ENCODE peak calls at places on chromosomes 11 and 22, in ten cellular contexts. W is NB4, K is transverse colon, V is sigmoid colon, P is esophagus squamous epithelium, Y is body of pancreas, C is upper lobe of left lung, A is stomach, U is IMR-90, M is K562. T is an unnamed sample.

GRCh38 chr11:112343368-112344039 is 82.8 kb upstream of the PLET1 start:
- DNase-seq in W (no peak), K (no peak), V (no peak), P (no peak), Y (no peak), C (no peak), A (no peak), U (peak), M (no peak), T (no peak)

GRCh38 chr22:36858966-36859365 is 1.8 kb upstream of the NCF4 start:
- DNase-seq in W (no peak), K (no peak), V (no peak), P (no peak), Y (no peak), C (no peak), A (no peak), U (no peak), M (no peak), T (no peak)

GRCh38 chr11:35009191-35009940 is 92.9 kb downstream of the PDHX start:
- DNase-seq in W (no peak), K (peak), V (no peak), P (no peak), Y (peak), C (no peak), A (no peak), U (peak), M (no peak), T (no peak)

GRCh38 chr11:14358729-14359439 is at the start of gene RRAS2:
- DNase-seq in W (peak), K (peak), V (peak), P (no peak), Y (peak), C (peak), A (peak), U (peak), M (peak), T (peak)

GRCh38 chr11:12539570-12539969 is 134.7 kb upstream of the TEAD1 start:
- DNase-seq in W (no peak), K (no peak), V (no peak), P (no peak), Y (no peak), C (no peak), A (no peak), U (peak), M (no peak), T (no peak)

GRCh38 chr11:67062526-67063373 is 6.1 kb downstream of the RHOD start:
- DNase-seq in W (no peak), K (no peak), V (no peak), P (no peak), Y (no peak), C (no peak), A (peak), U (no peak), M (no peak), T (no peak)

GRCh38 chr11:45919806-45920530 is 2.3 kb upstream of the PEX16 start:
- DNase-seq in W (no peak), K (no peak), V (peak), P (no peak), Y (peak), C (no peak), A (peak), U (no peak), M (no peak), T (no peak)

GRCh38 chr11:124799384-124800225 is 601 bp downstream of the MSANTD2 start:
- DNase-seq in W (peak), K (peak), V (peak), P (no peak), Y (peak), C (peak), A (peak), U (peak), M (peak), T (peak)

GRCh38 chr22:29291215-29291614 is 15.2 kb upstream of the GAS2L1 start:
- DNase-seq in W (no peak), K (no peak), V (no peak), P (no peak), Y (no peak), C (no peak), A (no peak), U (no peak), M (no peak), T (no peak)

GRCh38 chr11:88618716-88619462 is 281.4 kb upstream of the CTSC start:
- DNase-seq in W (no peak), K (no peak), V (no peak), P (no peak), Y (no peak), C (no peak), A (no peak), U (no peak), M (no peak), T (no peak)

GRCh38 chr11:3799883-3800282 is 2.5 kb upstream of the NUP98 start:
- DNase-seq in W (no peak), K (no peak), V (no peak), P (no peak), Y (no peak), C (no peak), A (no peak), U (no peak), M (no peak), T (peak)

GRCh38 chr22:20412474-20413216 is 18.7 kb downstream of the ZNF74 start:
- DNase-seq in W (no peak), K (no peak), V (peak), P (no peak), Y (no peak), C (no peak), A (no peak), U (no peak), M (no peak), T (peak)

GRCh38 chr11:117985953-117986887 is at the start of gene IL10RA:
- DNase-seq in W (peak), K (peak), V (peak), P (peak), Y (peak), C (peak), A (peak), U (peak), M (peak), T (peak)

GRCh38 chr11:126076641-126077040 is 14.0 kb upstream of the CDON start:
- DNase-seq in W (no peak), K (no peak), V (no peak), P (no peak), Y (no peak), C (no peak), A (no peak), U (no peak), M (no peak), T (no peak)

GRCh38 chr11:77559686-77560425 is 29.9 kb upstream of the AQP11 start:
- DNase-seq in W (peak), K (no peak), V (no peak), P (no peak), Y (no peak), C (no peak), A (no peak), U (peak), M (no peak), T (peak)

GRCh38 chr11:63818609-63819008 is 5.4 kb downstream of the SPINDOC start:
- DNase-seq in W (no peak), K (no peak), V (no peak), P (no peak), Y (no peak), C (peak), A (no peak), U (no peak), M (no peak), T (no peak)

GRCh38 chr11:118641463-118642019 is 34.1 kb downstream of the PHLDB1 start:
- DNase-seq in W (no peak), K (peak), V (no peak), P (no peak), Y (peak), C (peak), A (peak), U (no peak), M (no peak), T (no peak)

GRCh38 chr11:131991606-131992005 is 621.2 kb downstream of the NTM start:
- DNase-seq in W (no peak), K (no peak), V (no peak), P (no peak), Y (no peak), C (no peak), A (no peak), U (no peak), M (no peak), T (no peak)

GRCh38 chr11:120336641-120337132 is 474 bp downstream of the ARHGEF12 start:
- DNase-seq in W (no peak), K (peak), V (peak), P (no peak), Y (no peak), C (peak), A (no peak), U (peak), M (peak), T (peak)

GRCh38 chr11:130574740-130575139 is 126.3 kb downstream of the ADAMTS15 start:
- DNase-seq in W (no peak), K (no peak), V (no peak), P (no peak), Y (no peak), C (no peak), A (no peak), U (no peak), M (no peak), T (no peak)

GRCh38 chr22:46159777-46160176 is 9.5 kb downstream of the PPARA start:
- DNase-seq in W (no peak), K (no peak), V (no peak), P (no peak), Y (no peak), C (no peak), A (peak), U (no peak), M (no peak), T (no peak)

GRCh38 chr11:78343303-78343702 is 74.3 kb downstream of the GAB2 start:
- DNase-seq in W (no peak), K (no peak), V (no peak), P (no peak), Y (no peak), C (no peak), A (no peak), U (no peak), M (no peak), T (no peak)

GRCh38 chr11:5196731-5197130 is 3.8 kb downstream of the OR51V1 start:
- DNase-seq in W (no peak), K (no peak), V (no peak), P (no peak), Y (no peak), C (no peak), A (no peak), U (peak), M (no peak), T (no peak)

GRCh38 chr22:38025514-38025913 is 31.7 kb upstream of the PICK1 start:
- DNase-seq in W (no peak), K (no peak), V (no peak), P (no peak), Y (no peak), C (no peak), A (no peak), U (no peak), M (no peak), T (no peak)

GRCh38 chr11:118597556-118597955 is 9.9 kb upstream of the PHLDB1 start:
- DNase-seq in W (no peak), K (no peak), V (peak), P (no peak), Y (no peak), C (no peak), A (peak), U (no peak), M (no peak), T (no peak)

GRCh38 chr11:27497284-27497866 is 9.2 kb downstream of the LIN7C start:
- DNase-seq in W (peak), K (no peak), V (no peak), P (no peak), Y (no peak), C (no peak), A (no peak), U (peak), M (peak), T (no peak)

GRCh38 chr22:24592846-24593809 is at the start of gene LRRC75B:
- DNase-seq in W (peak), K (peak), V (peak), P (no peak), Y (peak), C (peak), A (peak), U (peak), M (peak), T (peak)

GRCh38 chr11:95565692-95566091 is 223.9 kb downstream of the FAM76B start:
- DNase-seq in W (no peak), K (no peak), V (no peak), P (no peak), Y (no peak), C (no peak), A (no peak), U (no peak), M (no peak), T (no peak)

GRCh38 chr22:46641829-46642266 is 21.7 kb downstream of the GRAMD4 start:
- DNase-seq in W (no peak), K (no peak), V (peak), P (no peak), Y (no peak), C (no peak), A (no peak), U (peak), M (no peak), T (no peak)

GRCh38 chr11:60772666-60773065 is 12.5 kb upstream of the MS4A10 start:
- DNase-seq in W (no peak), K (no peak), V (no peak), P (no peak), Y (no peak), C (no peak), A (no peak), U (no peak), M (no peak), T (no peak)

GRCh38 chr11:66815646-66816045 is 27.6 kb upstream of the RCE1 start:
- DNase-seq in W (no peak), K (no peak), V (no peak), P (no peak), Y (no peak), C (no peak), A (no peak), U (peak), M (no peak), T (no peak)

GRCh38 chr11:34680206-34680605 is 59.3 kb downstream of the EHF start:
- DNase-seq in W (no peak), K (no peak), V (no peak), P (no peak), Y (no peak), C (no peak), A (no peak), U (peak), M (no peak), T (no peak)

GRCh38 chr11:119015054-119015611 is 3.0 kb downstream of the RPS25 start:
- DNase-seq in W (no peak), K (no peak), V (peak), P (no peak), Y (no peak), C (no peak), A (no peak), U (no peak), M (peak), T (no peak)

GRCh38 chr11:34639545-34639944 is 18.7 kb downstream of the EHF start:
- DNase-seq in W (no peak), K (peak), V (no peak), P (no peak), Y (no peak), C (no peak), A (no peak), U (no peak), M (no peak), T (no peak)

GRCh38 chr11:98099371-98099770 is 921.4 kb upstream of the CNTN5 start:
- DNase-seq in W (no peak), K (no peak), V (no peak), P (no peak), Y (no peak), C (no peak), A (no peak), U (no peak), M (no peak), T (no peak)

DNA sequence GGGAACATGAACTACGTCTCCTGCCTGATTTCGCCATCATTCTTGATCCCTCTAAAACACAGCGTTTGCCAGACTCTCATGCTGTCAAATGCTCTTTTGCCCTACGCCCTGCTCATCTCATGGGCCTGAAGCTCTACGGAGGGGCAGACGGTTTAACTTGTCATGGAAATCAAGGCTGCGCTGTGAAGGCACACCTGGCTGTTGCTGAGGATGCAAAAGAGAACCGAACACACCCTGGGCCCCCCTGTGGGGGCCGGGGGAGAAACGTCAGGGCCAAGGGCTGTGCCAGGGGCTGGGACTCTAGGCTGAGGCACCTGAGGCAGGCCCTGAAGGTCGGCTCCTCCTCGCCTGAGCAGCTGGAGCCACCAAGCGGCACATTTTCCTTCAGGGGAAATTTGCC is 957.2 kb downstream of the BRD1 start:
- DNase-seq in W (no peak), K (no peak), V (peak), P (no peak), Y (no peak), C (no peak), A (no peak), U (no peak), M (no peak), T (no peak)
- TF ChIP-seq CTCF in W (no peak), K (no peak), V (no peak), P (no peak), Y (no peak), C (no peak), A (no peak), U (no peak), M (no peak), T (no peak)

DNA sequence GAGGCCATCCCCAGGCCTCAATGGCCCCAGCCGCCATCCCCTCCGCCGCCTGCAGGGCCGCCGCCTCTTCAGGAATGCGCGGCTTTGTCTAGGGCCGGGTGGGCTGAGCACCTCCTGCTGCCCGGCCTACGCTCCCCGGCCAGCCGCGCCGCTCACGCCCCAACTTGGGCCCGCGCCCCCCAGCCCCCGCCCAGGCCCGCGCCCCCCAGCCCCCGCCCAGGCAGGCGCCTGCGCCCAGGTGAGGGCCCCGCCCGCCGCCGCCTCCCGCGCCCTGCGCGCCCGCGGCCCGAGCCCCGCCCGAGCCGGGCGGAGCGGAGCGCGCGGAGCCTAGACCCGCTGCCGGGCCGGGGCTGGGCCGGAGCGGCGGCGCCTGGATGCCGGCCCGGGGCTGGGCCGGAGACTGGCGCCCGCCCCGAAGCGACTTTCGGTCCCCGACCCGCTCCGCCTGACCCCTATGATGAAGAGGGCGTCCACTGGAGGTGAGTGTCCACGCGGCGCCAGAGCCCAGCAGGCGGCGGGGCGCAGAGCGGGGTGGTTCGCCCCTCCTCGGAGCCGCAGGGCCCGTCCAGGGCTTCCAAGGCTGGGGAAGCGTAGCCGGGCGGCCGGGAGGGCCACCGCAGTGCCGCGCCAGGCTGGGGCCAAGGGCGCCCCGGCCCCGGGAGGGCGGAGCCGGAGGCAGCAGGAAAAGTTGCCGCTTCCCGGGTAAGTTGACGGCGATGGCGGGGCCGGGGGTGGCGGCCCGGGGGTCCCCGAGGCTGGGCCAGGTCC is 34.3 kb upstream of the PRODH start:
- DNase-seq in W (peak), K (no peak), V (no peak), P (no peak), Y (peak), C (peak), A (no peak), U (no peak), M (no peak), T (no peak)
- H3K4me3 ChIP-seq in W (no peak), K (peak), V (peak), P (peak), Y (peak), C (peak), A (peak), U (peak), M (peak), T (peak)

GRCh38 chr11:6656581-6656915 is 939 bp upstream of the DCHS1 start:
- DNase-seq in W (no peak), K (no peak), V (no peak), P (no peak), Y (no peak), C (no peak), A (no peak), U (no peak), M (no peak), T (no peak)
- TF ChIP-seq POLR2A in W (no peak), K (no peak), V (no peak), P (no peak), Y (no peak), C (no peak), A (no peak), U (no peak), M (no peak), T (no peak)

DNA sequence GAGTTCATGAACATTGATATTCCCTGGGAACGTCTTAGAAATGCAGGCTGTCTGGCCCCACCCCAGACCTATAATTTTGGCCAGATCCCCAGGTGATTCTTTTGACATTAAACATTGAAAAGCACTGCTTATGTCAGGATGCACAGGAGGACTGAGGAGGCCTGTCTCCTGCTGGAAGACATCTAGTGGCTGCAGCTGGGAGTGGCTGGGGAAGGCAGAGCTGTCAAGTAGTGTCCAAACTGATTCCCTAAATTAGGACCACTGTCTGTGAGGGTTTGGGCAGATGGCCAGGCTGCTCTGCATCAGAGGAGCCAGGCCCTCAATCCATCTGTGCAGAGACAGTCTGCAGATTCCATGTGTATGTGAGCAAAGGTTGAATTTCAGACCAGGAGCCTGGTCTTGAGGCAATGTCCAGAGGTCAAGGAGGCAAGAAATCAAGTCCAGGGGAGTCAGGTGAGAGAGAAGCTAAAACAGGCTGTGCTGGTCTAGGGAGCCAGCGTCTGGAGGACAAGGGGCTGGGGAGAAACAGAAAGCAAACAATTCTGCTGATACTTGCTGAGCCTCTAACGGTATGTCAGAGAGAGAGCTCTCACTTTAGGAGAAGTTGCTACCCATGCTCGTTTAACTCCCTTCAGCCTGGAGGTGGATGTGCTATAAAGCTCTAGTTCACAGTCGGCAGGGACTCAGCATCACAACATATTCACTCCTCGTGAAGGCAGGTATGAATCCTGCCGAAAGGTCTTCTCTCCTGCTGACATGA is 15.3 kb upstream of the SYTL2 start:
- DNase-seq in W (no peak), K (peak), V (no peak), P (no peak), Y (no peak), C (no peak), A (no peak), U (peak), M (peak), T (no peak)
- TF ChIP-seq CTCF in W (peak), K (peak), V (no peak), P (peak), Y (no peak), C (no peak), A (peak), U (peak), M (peak), T (no peak)

GRCh38 chr22:50674127-50674493 is 1.5 kb downstream of the SHANK3 start:
- DNase-seq in W (no peak), K (no peak), V (no peak), P (no peak), Y (no peak), C (peak), A (no peak), U (no peak), M (peak), T (no peak)

GRCh38 chr22:50675553-50676199 is 3.1 kb downstream of the SHANK3 start:
- DNase-seq in W (no peak), K (no peak), V (no peak), P (no peak), Y (no peak), C (no peak), A (peak), U (no peak), M (no peak), T (no peak)

GRCh38 chr22:50673231-50674126 is 856 bp downstream of the SHANK3 start:
- DNase-seq in W (no peak), K (no peak), V (no peak), P (no peak), Y (no peak), C (no peak), A (no peak), U (no peak), M (peak), T (no peak)

GRCh38 chr22:50676211-50676636 is 3.6 kb downstream of the SHANK3 start:
- DNase-seq in W (no peak), K (no peak), V (no peak), P (no peak), Y (no peak), C (no peak), A (no peak), U (no peak), M (no peak), T (no peak)

GRCh38 chr22:50674606-50675552 is 2.3 kb downstream of the SHANK3 start:
- DNase-seq in W (no peak), K (peak), V (no peak), P (no peak), Y (peak), C (peak), A (peak), U (no peak), M (peak), T (no peak)
- H3K4me3 ChIP-seq in W (no peak), K (peak), V (peak), P (peak), Y (no peak), C (peak), A (peak), U (peak), M (peak), T (no peak)